ENCODE peak calls at places on chromosomes 3 and 15, in seven cellular contexts. One of them, this sample, is unnamed.

GRCh38 chr15:33341943-33342342 is 31.2 kb downstream of the RYR3 start:
- DNase-seq in endothelial cell: no peak
- DNase-seq in left cardiac atrium: no peak
- DNase-seq in left ventricle myocardium inferior: no peak
- DNase-seq in cardiac muscle cell: no peak
- DNase-seq in NCI-H1694: no peak
- DNase-seq in ovary: no peak
- DNase-seq in this sample: peak

GRCh38 chr3:157154563-157155333 is 5.2 kb downstream of the CCNL1 start:
- DNase-seq in endothelial cell: no peak
- DNase-seq in left cardiac atrium: no peak
- DNase-seq in left ventricle myocardium inferior: no peak
- DNase-seq in cardiac muscle cell: no peak
- DNase-seq in NCI-H1694: no peak
- DNase-seq in ovary: no peak
- DNase-seq in this sample: no peak

GRCh38 chr3:171376125-171376947 is 83.9 kb downstream of the TNIK start:
- DNase-seq in endothelial cell: no peak
- DNase-seq in left cardiac atrium: no peak
- DNase-seq in left ventricle myocardium inferior: no peak
- DNase-seq in cardiac muscle cell: no peak
- DNase-seq in NCI-H1694: no peak
- DNase-seq in ovary: no peak
- DNase-seq in this sample: no peak

GRCh38 chr3:188339410-188340295 is 185.7 kb downstream of the LPP start:
- DNase-seq in endothelial cell: no peak
- DNase-seq in left cardiac atrium: no peak
- DNase-seq in left ventricle myocardium inferior: no peak
- DNase-seq in cardiac muscle cell: no peak
- DNase-seq in NCI-H1694: no peak
- DNase-seq in ovary: no peak
- DNase-seq in this sample: no peak

GRCh38 chr3:87167634-87168456 is 59.3 kb upstream of the CHMP2B start:
- DNase-seq in endothelial cell: peak
- DNase-seq in left cardiac atrium: no peak
- DNase-seq in left ventricle myocardium inferior: no peak
- DNase-seq in cardiac muscle cell: peak
- DNase-seq in NCI-H1694: peak
- DNase-seq in ovary: no peak
- DNase-seq in this sample: no peak

GRCh38 chr15:21269121-21269520 is 171.2 kb downstream of the POTEB3 start:
- DNase-seq in endothelial cell: no peak
- DNase-seq in left cardiac atrium: peak
- DNase-seq in left ventricle myocardium inferior: no peak
- DNase-seq in cardiac muscle cell: no peak
- DNase-seq in NCI-H1694: no peak
- DNase-seq in ovary: no peak
- DNase-seq in this sample: no peak

GRCh38 chr15:99980791-99981190 is 247.6 kb upstream of the LYSMD4 start:
- DNase-seq in endothelial cell: no peak
- DNase-seq in left cardiac atrium: no peak
- DNase-seq in left ventricle myocardium inferior: no peak
- DNase-seq in cardiac muscle cell: no peak
- DNase-seq in NCI-H1694: no peak
- DNase-seq in ovary: no peak
- DNase-seq in this sample: no peak

GRCh38 chr3:5186854-5187151 is 704 bp upstream of the EDEM1 start:
- DNase-seq in endothelial cell: no peak
- DNase-seq in left cardiac atrium: no peak
- DNase-seq in left ventricle myocardium inferior: no peak
- DNase-seq in cardiac muscle cell: peak
- DNase-seq in NCI-H1694: no peak
- DNase-seq in ovary: no peak
- DNase-seq in this sample: no peak

GRCh38 chr15:97995881-97996603 is 35.5 kb downstream of the ARRDC4 start:
- DNase-seq in endothelial cell: peak
- DNase-seq in left cardiac atrium: no peak
- DNase-seq in left ventricle myocardium inferior: no peak
- DNase-seq in cardiac muscle cell: peak
- DNase-seq in NCI-H1694: no peak
- DNase-seq in ovary: no peak
- DNase-seq in this sample: no peak

GRCh38 chr15:61974759-61975158 is 85.5 kb downstream of the VPS13C start:
- DNase-seq in endothelial cell: no peak
- DNase-seq in left cardiac atrium: no peak
- DNase-seq in left ventricle myocardium inferior: no peak
- DNase-seq in cardiac muscle cell: no peak
- DNase-seq in NCI-H1694: peak
- DNase-seq in ovary: no peak
- DNase-seq in this sample: no peak

GRCh38 chr15:31197497-31198414 is 96.2 kb upstream of the TRPM1 start:
- DNase-seq in endothelial cell: peak
- DNase-seq in left cardiac atrium: peak
- DNase-seq in left ventricle myocardium inferior: peak
- DNase-seq in cardiac muscle cell: peak
- DNase-seq in NCI-H1694: no peak
- DNase-seq in ovary: no peak
- DNase-seq in this sample: no peak

GRCh38 chr15:75347222-75348033 is 589 bp downstream of the NEIL1 start:
- DNase-seq in endothelial cell: peak
- DNase-seq in left cardiac atrium: peak
- DNase-seq in left ventricle myocardium inferior: peak
- DNase-seq in cardiac muscle cell: peak
- DNase-seq in NCI-H1694: no peak
- DNase-seq in ovary: peak
- DNase-seq in this sample: no peak

This sample was measured in DMS 273 treated with DMSO at 0.1 percent for 48 hours.